ENCODE peak calls at places on chromosomes 6 and 20, in eight cellular contexts. One of them, this sample, is unnamed.

GRCh38 chr20:47095690-47096089 is 201.0 kb downstream of the EYA2 start:
- DNase-seq in prostate gland: no peak
- DNase-seq in heart left ventricle: no peak
- DNase-seq in NB4: no peak
- DNase-seq in endothelial cell of umbilical vein: no peak
- DNase-seq in erythroblast: no peak
- DNase-seq in transverse colon: no peak
- DNase-seq in HCT116: no peak
- DNase-seq in this sample: no peak

GRCh38 chr20:36676701-36677421 is 30.9 kb upstream of the SLA2 start:
- DNase-seq in transverse colon: no peak
- DNase-seq in NB4: no peak
- DNase-seq in endothelial cell of umbilical vein: no peak
- DNase-seq in erythroblast: no peak
- DNase-seq in prostate gland: no peak
- DNase-seq in HCT116: peak
- DNase-seq in heart left ventricle: no peak
- DNase-seq in this sample: no peak

GRCh38 chr6:90219168-90219985 is 77.3 kb downstream of the BACH2 start:
- DNase-seq in transverse colon: peak
- DNase-seq in NB4: no peak
- DNase-seq in prostate gland: peak
- DNase-seq in endothelial cell of umbilical vein: peak
- DNase-seq in HCT116: no peak
- DNase-seq in erythroblast: peak
- DNase-seq in heart left ventricle: no peak
- DNase-seq in this sample: no peak

GRCh38 chr6:166597711-166598440 is 11.4 kb upstream of the RAMACL start:
- DNase-seq in transverse colon: no peak
- DNase-seq in NB4: no peak
- DNase-seq in endothelial cell of umbilical vein: no peak
- DNase-seq in heart left ventricle: no peak
- DNase-seq in erythroblast: no peak
- DNase-seq in HCT116: no peak
- DNase-seq in prostate gland: no peak
- DNase-seq in this sample: no peak

GRCh38 chr6:132425176-132425575 is 23.9 kb upstream of the MOXD1 start:
- DNase-seq in transverse colon: no peak
- DNase-seq in NB4: no peak
- DNase-seq in endothelial cell of umbilical vein: no peak
- DNase-seq in erythroblast: no peak
- DNase-seq in HCT116: no peak
- DNase-seq in heart left ventricle: no peak
- DNase-seq in prostate gland: no peak
- DNase-seq in this sample: no peak

GRCh38 chr20:48314925-48315592 is 512.7 kb downstream of the PREX1 start:
- DNase-seq in endothelial cell of umbilical vein: no peak
- DNase-seq in heart left ventricle: no peak
- DNase-seq in NB4: no peak
- DNase-seq in erythroblast: no peak
- DNase-seq in transverse colon: no peak
- DNase-seq in HCT116: no peak
- DNase-seq in prostate gland: no peak
- DNase-seq in this sample: no peak

GRCh38 chr6:109978174-109979032 is at the start of gene GPR6:
- DNase-seq in heart left ventricle: peak
- DNase-seq in transverse colon: peak
- DNase-seq in NB4: peak
- DNase-seq in endothelial cell of umbilical vein: peak
- DNase-seq in HCT116: no peak
- DNase-seq in erythroblast: peak
- DNase-seq in prostate gland: peak
- DNase-seq in this sample: peak

GRCh38 chr6:37005061-37005810 is at the start of gene FGD2:
- DNase-seq in heart left ventricle: no peak
- DNase-seq in transverse colon: peak
- DNase-seq in HCT116: no peak
- DNase-seq in NB4: peak
- DNase-seq in erythroblast: no peak
- DNase-seq in prostate gland: no peak
- DNase-seq in endothelial cell of umbilical vein: no peak
- DNase-seq in this sample: no peak

GRCh38 chr6:30983439-30983838 is at the start of gene MUC21:
- DNase-seq in NB4: no peak
- DNase-seq in prostate gland: no peak
- DNase-seq in heart left ventricle: no peak
- DNase-seq in HCT116: no peak
- DNase-seq in endothelial cell of umbilical vein: no peak
- DNase-seq in erythroblast: no peak
- DNase-seq in transverse colon: no peak
- DNase-seq in this sample: no peak

GRCh38 chr20:47205577-47206123 is 150.8 kb downstream of the ZMYND8 start:
- DNase-seq in transverse colon: peak
- DNase-seq in prostate gland: peak
- DNase-seq in erythroblast: peak
- DNase-seq in endothelial cell of umbilical vein: peak
- DNase-seq in NB4: peak
- DNase-seq in heart left ventricle: peak
- DNase-seq in HCT116: peak
- DNase-seq in this sample: peak

GRCh38 chr20:38805958-38806854 is 709 bp downstream of the PPP1R16B start:
- DNase-seq in heart left ventricle: peak
- DNase-seq in endothelial cell of umbilical vein: peak
- DNase-seq in transverse colon: peak
- DNase-seq in prostate gland: no peak
- DNase-seq in NB4: peak
- DNase-seq in HCT116: no peak
- DNase-seq in erythroblast: no peak
- DNase-seq in this sample: no peak

GRCh38 chr20:561437-562231 is 18.0 kb upstream of the CSNK2A1 start:
- DNase-seq in endothelial cell of umbilical vein: peak
- DNase-seq in NB4: peak
- DNase-seq in erythroblast: peak
- DNase-seq in transverse colon: peak
- DNase-seq in HCT116: peak
- DNase-seq in heart left ventricle: no peak
- DNase-seq in prostate gland: peak
- DNase-seq in this sample: peak

GRCh38 chr6:23890543-23891227 is 235.3 kb upstream of the NRSN1 start:
- DNase-seq in endothelial cell of umbilical vein: no peak
- DNase-seq in NB4: peak
- DNase-seq in prostate gland: no peak
- DNase-seq in heart left ventricle: no peak
- DNase-seq in transverse colon: no peak
- DNase-seq in erythroblast: no peak
- DNase-seq in HCT116: no peak
- DNase-seq in this sample: no peak

GRCh38 chr6:97469451-97469850 is 186.4 kb upstream of the MMS22L start:
- DNase-seq in NB4: no peak
- DNase-seq in heart left ventricle: no peak
- DNase-seq in endothelial cell of umbilical vein: no peak
- DNase-seq in prostate gland: no peak
- DNase-seq in erythroblast: no peak
- DNase-seq in transverse colon: no peak
- DNase-seq in HCT116: no peak
- DNase-seq in this sample: no peak

GRCh38 chr6:127518710-127519468 is at the start of gene MTCL3:
- DNase-seq in heart left ventricle: no peak
- DNase-seq in transverse colon: no peak
- DNase-seq in HCT116: no peak
- DNase-seq in NB4: no peak
- DNase-seq in endothelial cell of umbilical vein: no peak
- DNase-seq in prostate gland: no peak
- DNase-seq in erythroblast: no peak
- DNase-seq in this sample: no peak

GRCh38 chr20:17538517-17539170 is 7.5 kb upstream of the BFSP1 start:
- DNase-seq in HCT116: no peak
- DNase-seq in endothelial cell of umbilical vein: no peak
- DNase-seq in erythroblast: no peak
- DNase-seq in prostate gland: no peak
- DNase-seq in transverse colon: no peak
- DNase-seq in NB4: peak
- DNase-seq in heart left ventricle: no peak
- DNase-seq in this sample: no peak

GRCh38 chr6:136979206-136979605 is 57.1 kb downstream of the SLC35D3 start:
- DNase-seq in heart left ventricle: no peak
- DNase-seq in HCT116: no peak
- DNase-seq in prostate gland: no peak
- DNase-seq in NB4: no peak
- DNase-seq in endothelial cell of umbilical vein: no peak
- DNase-seq in transverse colon: no peak
- DNase-seq in erythroblast: no peak
- DNase-seq in this sample: no peak

GRCh38 chr6:148179786-148180185 is 162.9 kb upstream of the SASH1 start:
- DNase-seq in HCT116: peak
- DNase-seq in erythroblast: peak
- DNase-seq in transverse colon: no peak
- DNase-seq in endothelial cell of umbilical vein: peak
- DNase-seq in NB4: peak
- DNase-seq in prostate gland: no peak
- DNase-seq in heart left ventricle: no peak
- DNase-seq in this sample: no peak

GRCh38 chr6:82022614-82023102 is 224.9 kb downstream of the IBTK start:
- DNase-seq in endothelial cell of umbilical vein: peak
- DNase-seq in HCT116: peak
- DNase-seq in NB4: no peak
- DNase-seq in erythroblast: no peak
- DNase-seq in heart left ventricle: no peak
- DNase-seq in transverse colon: no peak
- DNase-seq in prostate gland: no peak
- DNase-seq in this sample: no peak

GRCh38 chr6:5684320-5684719 is 322.4 kb downstream of the NRN1 start:
- DNase-seq in heart left ventricle: no peak
- DNase-seq in transverse colon: no peak
- DNase-seq in HCT116: no peak
- DNase-seq in prostate gland: no peak
- DNase-seq in erythroblast: no peak
- DNase-seq in NB4: no peak
- DNase-seq in endothelial cell of umbilical vein: no peak
- DNase-seq in this sample: no peak

GRCh38 chr6:72580281-72580940 is 41.5 kb upstream of the KCNQ5 start:
- DNase-seq in heart left ventricle: no peak
- DNase-seq in endothelial cell of umbilical vein: no peak
- DNase-seq in HCT116: peak
- DNase-seq in prostate gland: no peak
- DNase-seq in NB4: peak
- DNase-seq in erythroblast: peak
- DNase-seq in transverse colon: no peak
- DNase-seq in this sample: peak

GRCh38 chr20:59177266-59178250 is 13.9 kb downstream of the ZNF831 start:
- DNase-seq in heart left ventricle: no peak
- DNase-seq in prostate gland: no peak
- DNase-seq in transverse colon: no peak
- DNase-seq in NB4: no peak
- DNase-seq in endothelial cell of umbilical vein: no peak
- DNase-seq in HCT116: no peak
- DNase-seq in erythroblast: no peak
- DNase-seq in this sample: no peak

GRCh38 chr20:4065405-4065841 is 50.1 kb upstream of the RNF24 start:
- DNase-seq in heart left ventricle: no peak
- DNase-seq in endothelial cell of umbilical vein: peak
- DNase-seq in NB4: peak
- DNase-seq in erythroblast: peak
- DNase-seq in transverse colon: no peak
- DNase-seq in prostate gland: no peak
- DNase-seq in HCT116: no peak
- DNase-seq in this sample: no peak

GRCh38 chr6:52670502-52671409 is at the start of gene TMEM14A:
- DNase-seq in NB4: peak
- DNase-seq in endothelial cell of umbilical vein: peak
- DNase-seq in transverse colon: peak
- DNase-seq in heart left ventricle: peak
- DNase-seq in HCT116: peak
- DNase-seq in erythroblast: peak
- DNase-seq in prostate gland: peak
- DNase-seq in this sample: peak
- TF ChIP-seq POLR2A in NB4: peak
- TF ChIP-seq POLR2A in endothelial cell of umbilical vein: peak
- TF ChIP-seq POLR2A in transverse colon: peak
- TF ChIP-seq POLR2A in heart left ventricle: no peak
- TF ChIP-seq POLR2A in HCT116: peak
- TF ChIP-seq POLR2A in erythroblast: peak
- TF ChIP-seq POLR2A in prostate gland: peak
- TF ChIP-seq POLR2A in this sample: peak

GRCh38 chr20:63530788-63531160 is 6.4 kb downstream of the PTK6 start:
- DNase-seq in HCT116: no peak
- DNase-seq in heart left ventricle: peak
- DNase-seq in NB4: no peak
- DNase-seq in transverse colon: peak
- DNase-seq in endothelial cell of umbilical vein: no peak
- DNase-seq in erythroblast: no peak
- DNase-seq in prostate gland: no peak
- DNase-seq in this sample: no peak
- TF ChIP-seq POLR2A in HCT116: no peak
- TF ChIP-seq POLR2A in heart left ventricle: no peak
- TF ChIP-seq POLR2A in NB4: no peak
- TF ChIP-seq POLR2A in transverse colon: peak
- TF ChIP-seq POLR2A in endothelial cell of umbilical vein: no peak
- TF ChIP-seq POLR2A in erythroblast: no peak
- TF ChIP-seq POLR2A in prostate gland: no peak
- TF ChIP-seq POLR2A in this sample: no peak

GRCh38 chr6:44297063-44298038 is 15.8 kb downstream of the AARS2 start:
- DNase-seq in transverse colon: peak
- DNase-seq in HCT116: no peak
- DNase-seq in endothelial cell of umbilical vein: peak
- DNase-seq in erythroblast: peak
- DNase-seq in prostate gland: no peak
- DNase-seq in heart left ventricle: no peak
- DNase-seq in NB4: peak
- DNase-seq in this sample: no peak
- TF ChIP-seq POLR2A in transverse colon: peak
- TF ChIP-seq POLR2A in HCT116: no peak
- TF ChIP-seq POLR2A in endothelial cell of umbilical vein: no peak
- TF ChIP-seq POLR2A in erythroblast: peak
- TF ChIP-seq POLR2A in prostate gland: no peak
- TF ChIP-seq POLR2A in heart left ventricle: no peak
- TF ChIP-seq POLR2A in NB4: no peak
- TF ChIP-seq POLR2A in this sample: no peak

DNA sequence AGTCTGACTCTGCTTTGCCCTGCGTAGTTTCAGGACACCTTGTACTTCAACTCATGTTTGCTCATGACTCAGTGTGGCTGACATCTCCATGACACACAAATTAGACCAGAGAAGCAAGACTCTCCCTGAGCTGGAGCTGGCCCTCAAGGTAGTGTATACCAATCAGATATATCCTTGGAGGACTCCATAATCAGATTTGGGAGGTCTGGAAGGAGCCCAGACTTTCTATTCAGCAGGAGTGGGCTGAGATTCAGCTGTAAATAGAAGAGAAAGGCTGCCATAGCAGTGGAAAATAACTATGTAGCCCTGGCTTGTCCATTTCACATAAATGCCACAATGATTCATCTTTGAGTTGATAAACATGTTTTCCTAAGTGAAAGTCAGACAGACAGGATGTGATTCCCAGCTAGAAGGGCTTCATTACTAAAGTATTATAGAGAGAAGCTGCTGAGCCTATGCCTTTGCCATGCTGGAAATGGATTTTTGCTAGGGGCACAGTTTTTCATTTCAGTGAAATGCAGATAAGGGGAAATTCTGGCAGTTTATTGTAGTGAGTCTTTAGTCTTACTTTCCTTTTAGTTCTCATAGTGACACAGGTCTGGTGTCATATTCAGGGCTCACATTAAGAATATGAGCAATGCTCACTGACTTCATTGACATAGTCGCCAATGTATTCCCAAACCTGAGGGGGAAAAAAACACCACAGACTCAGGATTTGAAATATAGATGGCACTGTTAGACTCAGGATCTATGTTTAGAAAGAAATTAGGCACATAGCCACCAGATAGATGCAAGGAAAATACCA is 95.3 kb downstream of the CLVS2 start:
- DNase-seq in HCT116: no peak
- DNase-seq in transverse colon: no peak
- DNase-seq in heart left ventricle: no peak
- DNase-seq in prostate gland: peak
- DNase-seq in erythroblast: no peak
- DNase-seq in NB4: no peak
- DNase-seq in endothelial cell of umbilical vein: peak
- DNase-seq in this sample: no peak
- TF ChIP-seq POLR2A in HCT116: no peak
- TF ChIP-seq POLR2A in transverse colon: no peak
- TF ChIP-seq POLR2A in heart left ventricle: no peak
- TF ChIP-seq POLR2A in prostate gland: no peak
- TF ChIP-seq POLR2A in erythroblast: no peak
- TF ChIP-seq POLR2A in NB4: no peak
- TF ChIP-seq POLR2A in endothelial cell of umbilical vein: no peak
- TF ChIP-seq POLR2A in this sample: no peak

This sample was measured in H54.